ENCODE peak calls at places on chromosome 6, in six cellular contexts. M is spleen, R is tibial nerve, K is A549, F is heart left ventricle, A is transverse colon. G is an unnamed sample.

GRCh38 chr6:39980839-39981580 is 46.7 kb upstream of the MOCS1 start:
- DNase-seq in K (peak), M (no peak), A (peak), R (no peak), F (no peak), G (peak)

GRCh38 chr6:169970306-169970988 is 219.0 kb downstream of the ERMARD start:
- DNase-seq in K (no peak), F (no peak), M (peak), A (peak), R (no peak), G (no peak)

GRCh38 chr6:65760285-65760684 is 53.3 kb upstream of the EYS start:
- DNase-seq in R (no peak), F (no peak), K (peak), M (no peak), A (no peak), G (no peak)

GRCh38 chr6:68054776-68055175 is 580.3 kb upstream of the ADGRB3 start:
- DNase-seq in K (no peak), M (no peak), A (no peak), R (no peak), F (no peak), G (no peak)

GRCh38 chr6:45965007-45965406 is 50.7 kb downstream of the CLIC5 start:
- DNase-seq in F (no peak), K (no peak), M (no peak), R (no peak), A (no peak), G (no peak)

GRCh38 chr6:35972471-35972985 is 51.6 kb upstream of the SRPK1 start:
- DNase-seq in M (no peak), K (peak), R (no peak), F (no peak), A (no peak), G (no peak)

GRCh38 chr6:34223964-34224940 is 12.4 kb upstream of the HMGA1 start:
- DNase-seq in M (peak), A (peak), R (peak), F (peak), K (peak), G (peak)

GRCh38 chr6:157823001-157823522 is at the start of gene SNX9:
- DNase-seq in F (peak), K (peak), M (peak), A (peak), R (peak), G (peak)

GRCh38 chr6:7922596-7922995 is 12.0 kb upstream of the TXNDC5 start:
- DNase-seq in R (no peak), M (no peak), A (no peak), K (no peak), F (no peak), G (no peak)

GRCh38 chr6:121748850-121749249 is 313.4 kb downstream of the GJA1 start:
- DNase-seq in K (no peak), M (no peak), R (no peak), F (no peak), A (no peak), G (no peak)

GRCh38 chr6:129744880-129745237 is 34.9 kb upstream of the ARHGAP18 start:
- DNase-seq in A (no peak), R (no peak), F (no peak), M (no peak), K (no peak), G (no peak)

GRCh38 chr6:22251331-22251730 is 45.5 kb downstream of the PRL start:
- DNase-seq in A (no peak), M (no peak), K (peak), R (no peak), F (no peak), G (no peak)

GRCh38 chr6:42383421-42384208 is 68.1 kb downstream of the TRERF1 start:
- DNase-seq in F (no peak), M (no peak), A (no peak), R (no peak), K (no peak), G (no peak)

GRCh38 chr6:11953641-11954040 is 58.5 kb upstream of the HIVEP1 start:
- DNase-seq in R (no peak), M (no peak), F (no peak), K (no peak), A (no peak), G (no peak)

GRCh38 chr6:130928158-130928917 is 101.1 kb downstream of the SMLR1 start:
- DNase-seq in M (no peak), A (no peak), R (no peak), F (no peak), K (no peak), G (no peak)
- H3K4me3 ChIP-seq in M (no peak), A (no peak), R (no peak), F (no peak), K (no peak), G (no peak)

GRCh38 chr6:163944897-163945296 is 530.4 kb downstream of the QKI start:
- DNase-seq in K (no peak), R (no peak), F (no peak), A (no peak), M (peak), G (no peak)
- TF ChIP-seq CTCF in K (no peak), R (no peak), F (no peak), A (no peak), M (no peak), G (no peak)

GRCh38 chr6:37432916-37433656 is at the start of gene CMTR1:
- DNase-seq in R (peak), F (peak), A (peak), M (peak), K (peak), G (peak)
- TF ChIP-seq POLR2A in R (peak), F (peak), A (peak), M (peak), K (peak), G (peak)

DNA sequence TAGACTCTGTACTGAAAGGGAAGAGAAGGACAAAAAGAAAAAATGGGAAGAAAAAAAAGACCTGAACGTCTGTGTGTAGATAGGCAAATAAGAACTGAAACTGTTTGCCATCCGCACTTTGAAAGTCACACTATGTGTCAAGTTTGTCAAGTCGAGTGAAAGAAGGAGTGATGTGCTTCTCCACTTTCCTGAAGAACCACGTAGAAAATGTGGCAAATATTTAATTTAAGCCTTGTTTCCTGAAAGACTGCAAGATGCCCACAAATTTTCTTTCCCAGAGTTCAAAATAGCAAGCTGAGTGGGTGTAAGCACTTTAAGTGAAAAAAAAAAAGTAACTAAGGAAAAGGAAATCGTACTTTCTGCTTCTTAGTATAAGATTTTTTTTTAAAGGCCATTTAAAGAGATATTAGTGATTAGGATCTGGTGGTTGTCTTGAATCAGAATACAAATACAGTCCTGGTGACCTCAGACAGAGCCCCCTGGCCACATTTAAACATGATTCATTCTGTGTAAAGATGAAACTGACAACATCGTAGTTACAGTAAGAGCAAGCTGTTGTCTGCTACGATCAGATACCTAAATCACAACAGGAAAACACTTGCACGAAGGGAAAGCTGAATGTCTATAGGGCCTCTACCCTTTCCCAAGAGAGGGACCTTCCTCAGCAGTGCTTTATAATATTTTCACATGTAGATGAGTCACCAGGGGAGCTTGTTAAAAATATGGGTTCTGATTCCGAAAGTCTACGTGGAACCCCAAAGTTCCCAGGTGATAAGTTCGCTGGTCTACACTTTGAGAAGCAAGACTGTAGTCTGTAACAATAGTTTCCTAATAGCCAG is 102.3 kb downstream of the HIVEP2 start:
- DNase-seq in K (peak), A (no peak), M (no peak), F (no peak), R (no peak), G (no peak)
- H3K4me3 ChIP-seq in K (peak), A (no peak), M (peak), F (no peak), R (peak), G (no peak)

GRCh38 chr6:161327360-161327953 is 53.6 kb upstream of the AGPAT4 start:
- DNase-seq in R (no peak), K (peak), M (no peak), F (no peak), A (no peak), G (no peak)

GRCh38 chr6:161338015-161338414 is 64.2 kb upstream of the AGPAT4 start:
- DNase-seq in A (no peak), F (no peak), R (no peak), M (no peak), K (no peak), G (no peak)

GRCh38 chr6:161336479-161336878 is 62.6 kb upstream of the AGPAT4 start:
- DNase-seq in F (no peak), R (no peak), M (no peak), K (no peak), A (no peak), G (no peak)

DNA sequence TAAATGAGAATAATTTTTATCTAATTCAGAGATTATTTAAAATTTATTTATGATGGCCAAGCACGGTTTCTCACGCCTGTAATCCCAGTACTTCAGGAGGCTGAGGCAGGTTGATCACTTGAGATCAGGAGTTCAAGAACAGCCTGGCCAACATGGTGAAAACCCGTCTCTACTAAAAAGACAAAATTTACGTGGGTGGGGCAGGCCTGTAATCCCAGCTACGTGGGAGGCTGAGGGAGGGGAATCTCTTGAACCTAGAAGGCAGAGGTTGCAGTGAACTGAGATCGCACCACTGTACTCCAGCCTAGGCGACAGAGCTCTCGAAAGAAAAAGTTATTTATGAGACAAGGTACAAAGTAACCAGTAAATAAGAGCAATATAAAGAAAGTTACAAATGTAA is 59.5 kb upstream of the AGPAT4 start:
- DNase-seq in A (no peak), K (no peak), F (no peak), M (no peak), R (no peak), G (no peak)
- TF ChIP-seq CTCF in A (no peak), K (no peak), F (no peak), M (no peak), R (no peak), G (no peak)

G was measured in uterus.